ENCODE peak calls at places on chromosome 4, in six cellular contexts. V, U, O, E, D and Z are unnamed samples.
A peak's percentile ranks its signal among the peaks of the same experiment; 100 is the strongest.

GRCh38 chr4:164779811-164780216 is 25.9 kb downstream of the SMIM31 start:
- DNase-seq in V (no peak), U (peak; percentile 58), O (peak; percentile 6), E (peak; percentile 28), D (no peak), Z (no peak)

GRCh38 chr4:66539745-66540144 is 869.5 kb upstream of the EPHA5 start:
- DNase-seq in V (no peak), U (no peak), O (no peak), E (no peak), D (no peak), Z (no peak)

GRCh38 chr4:172344266-172344772 is 531.1 kb downstream of the GALNTL6 start:
- DNase-seq in V (no peak), U (no peak), O (no peak), E (no peak), D (no peak), Z (peak; percentile 15)

GRCh38 chr4:33086351-33086900 is 2366.3 kb downstream of the PCDH7 start:
- DNase-seq in V (no peak), U (no peak), O (no peak), E (no peak), D (no peak), Z (no peak)

GRCh38 chr4:35952751-35953150 is 291.6 kb downstream of the ARAP2 start:
- DNase-seq in V (no peak), U (no peak), O (no peak), E (no peak), D (no peak), Z (no peak)

GRCh38 chr4:67776746-67777145 is 22.6 kb upstream of the GNRHR start:
- DNase-seq in V (no peak), U (no peak), O (no peak), E (no peak), D (no peak), Z (no peak)

GRCh38 chr4:13920111-13920875 is 292.8 kb upstream of the BOD1L1 start:
- DNase-seq in V (no peak), U (no peak), O (no peak), E (no peak), D (no peak), Z (no peak)

GRCh38 chr4:23877758-23878229 is 12.1 kb downstream of the PPARGC1A start:
- DNase-seq in V (no peak), U (no peak), O (no peak), E (no peak), D (no peak), Z (no peak)

GRCh38 chr4:170025523-170026252 is 507 bp downstream of the MFAP3L start:
- DNase-seq in V (no peak), U (no peak), O (no peak), E (no peak), D (no peak), Z (no peak)

GRCh38 chr4:174340714-174341113 is 57.0 kb downstream of the CEP44 start:
- DNase-seq in V (no peak), U (no peak), O (no peak), E (no peak), D (no peak), Z (no peak)

GRCh38 chr4:7812921-7813320 is 126.7 kb downstream of the AFAP1 start:
- DNase-seq in V (no peak), U (no peak), O (no peak), E (no peak), D (no peak), Z (no peak)

GRCh38 chr4:119721878-119722277 is 93.3 kb upstream of the PDE5A start:
- DNase-seq in V (no peak), U (no peak), O (no peak), E (no peak), D (no peak), Z (no peak)

GRCh38 chr4:151692443-151692782 is 68.4 kb downstream of the GATB start:
- DNase-seq in V (no peak), U (no peak), O (no peak), E (no peak), D (no peak), Z (no peak)

GRCh38 chr4:21469438-21470032 is 479.0 kb downstream of the KCNIP4 start:
- DNase-seq in V (peak; percentile 7), U (no peak), O (no peak), E (peak; percentile 4), D (no peak), Z (no peak)

GRCh38 chr4:1465173-1466033 is 59.2 kb upstream of the NKX1-1 start:
- DNase-seq in V (no peak), U (peak; percentile 45), O (no peak), E (no peak), D (no peak), Z (no peak)

GRCh38 chr4:1628892-1629703 is 55.0 kb downstream of the FAM53A start:
- DNase-seq in V (peak; percentile 5), U (peak; percentile 89), O (peak; percentile 78), E (peak; percentile 57), D (peak; percentile 7), Z (peak; percentile 94)

GRCh38 chr4:72496119-72496518 is 72.9 kb downstream of the ADAMTS3 start:
- DNase-seq in V (no peak), U (no peak), O (no peak), E (no peak), D (no peak), Z (no peak)

GRCh38 chr4:43146198-43146597 is 253.7 kb downstream of the GRXCR1 start:
- DNase-seq in V (no peak), U (no peak), O (no peak), E (no peak), D (no peak), Z (no peak)

GRCh38 chr4:186699881-186700397 is 23.7 kb downstream of the FAT1 start:
- DNase-seq in V (no peak), U (no peak), O (no peak), E (no peak), D (no peak), Z (no peak)

GRCh38 chr4:150962245-150962644 is 52.8 kb downstream of the LRBA start:
- DNase-seq in V (no peak), U (no peak), O (no peak), E (no peak), D (no peak), Z (no peak)

GRCh38 chr4:128550060-128550459 is 259.4 kb upstream of the JADE1 start:
- DNase-seq in V (no peak), U (no peak), O (no peak), E (no peak), D (no peak), Z (no peak)

GRCh38 chr4:40998680-40999358 is 215.5 kb downstream of the APBB2 start:
- DNase-seq in V (no peak), U (no peak), O (no peak), E (peak; percentile 33), D (no peak), Z (no peak)

GRCh38 chr4:82718067-82718935 is 80.3 kb downstream of the SCD5 start:
- DNase-seq in V (no peak), U (no peak), O (no peak), E (no peak), D (no peak), Z (no peak)

GRCh38 chr4:65580551-65580950 is 89.7 kb downstream of the EPHA5 start:
- DNase-seq in V (no peak), U (no peak), O (no peak), E (no peak), D (no peak), Z (no peak)

GRCh38 chr4:141643557-141643956 is 7.2 kb downstream of the IL15 start:
- DNase-seq in V (no peak), U (no peak), O (no peak), E (no peak), D (no peak), Z (no peak)

GRCh38 chr4:141540643-141541042 is 95.7 kb upstream of the IL15 start:
- DNase-seq in V (no peak), U (no peak), O (no peak), E (no peak), D (no peak), Z (no peak)

GRCh38 chr4:142311916-142312315 is 534.2 kb downstream of the INPP4B start:
- DNase-seq in V (no peak), U (no peak), O (no peak), E (no peak), D (no peak), Z (no peak)

GRCh38 chr4:13541720-13542576 is 2.4 kb downstream of the NKX3-2 start:
- DNase-seq in V (no peak), U (peak; percentile 70), O (no peak), E (no peak), D (peak; percentile 25), Z (no peak)

GRCh38 chr4:93867416-93868001 is 39.0 kb downstream of the ATOH1 start:
- DNase-seq in V (no peak), U (no peak), O (no peak), E (no peak), D (no peak), Z (no peak)

GRCh38 chr4:187826725-187827124 is 168.8 kb upstream of the ZFP42 start:
- DNase-seq in V (no peak), U (no peak), O (no peak), E (no peak), D (no peak), Z (no peak)

GRCh38 chr4:150007512-150007911 is 70.7 kb upstream of the DCLK2 start:
- DNase-seq in V (no peak), U (no peak), O (no peak), E (no peak), D (no peak), Z (no peak)

GRCh38 chr4:1987721-1988326 is 20.9 kb downstream of the NELFA start:
- DNase-seq in V (no peak), U (no peak), O (no peak), E (no peak), D (no peak), Z (peak; percentile 8)